ENCODE peak calls at places on chromosome 1, in four cellular contexts. J is colonic mucosa, A is fibroblast of mammary gland, U is AG04449. W is an unnamed sample.

GRCh38 chr1:36523230-36523495 is 40.5 kb upstream of the CSF3R start:
- DNase-seq in A (no peak), J (no peak), U (no peak), W (no peak)

GRCh38 chr1:178938281-178938958 is 67.5 kb upstream of the ANGPTL1 start:
- DNase-seq in J (no peak), A (no peak), U (no peak), W (no peak)

GRCh38 chr1:205440476-205441317 is 15.1 kb downstream of the BLACAT1 start:
- DNase-seq in U (no peak), J (peak), A (peak), W (no peak)

GRCh38 chr1:15876357-15876756 is 28.9 kb downstream of the SPEN start:
- DNase-seq in U (no peak), J (no peak), A (no peak), W (no peak)

GRCh38 chr1:7617826-7618225 is 153.3 kb upstream of the VAMP3 start:
- DNase-seq in A (no peak), U (no peak), J (no peak), W (no peak)

GRCh38 chr1:43836267-43836951 is 97.2 kb upstream of the ARTN start:
- DNase-seq in U (no peak), A (no peak), J (peak), W (no peak)

GRCh38 chr1:54610048-54610447 is 13.3 kb downstream of the FAM151A start:
- DNase-seq in J (no peak), U (no peak), A (no peak), W (no peak)

GRCh38 chr1:92482665-92483441 is 3.9 kb downstream of the GFI1 start:
- DNase-seq in J (peak), U (no peak), A (no peak), W (no peak)

GRCh38 chr1:62415687-62416086 is 21.2 kb upstream of the USP1 start:
- DNase-seq in J (no peak), A (no peak), U (no peak), W (no peak)

GRCh38 chr1:48617227-48617626 is 145.2 kb upstream of the SPATA6 start:
- DNase-seq in A (peak), U (no peak), J (no peak), W (peak)

GRCh38 chr1:153032677-153033308 is 1.8 kb downstream of the SPRR1B start:
- DNase-seq in A (peak), J (no peak), U (peak), W (peak)

GRCh38 chr1:15337656-15338402 is 71.9 kb upstream of the EFHD2 start:
- DNase-seq in J (peak), U (no peak), A (peak), W (peak)

GRCh38 chr1:91673603-91674002 is 173.0 kb downstream of the CDC7 start:
- DNase-seq in J (no peak), U (no peak), A (peak), W (no peak)

GRCh38 chr1:193736507-193736906 is 550.1 kb upstream of the B3GALT2 start:
- DNase-seq in U (no peak), J (no peak), A (no peak), W (no peak)

GRCh38 chr1:154193821-154194220 is 1.9 kb upstream of the TPM3 start:
- DNase-seq in U (no peak), A (peak), J (no peak), W (peak)

GRCh38 chr1:61183471-61184034 is 101.2 kb downstream of the NFIA start:
- DNase-seq in A (peak), J (peak), U (no peak), W (peak)

GRCh38 chr1:85847356-85847755 is 139.1 kb upstream of the ZNHIT6 start:
- DNase-seq in U (no peak), A (no peak), J (no peak), W (no peak)

GRCh38 chr1:35298464-35298863 is 30.0 kb downstream of the ZMYM4 start:
- DNase-seq in U (no peak), A (peak), J (peak), W (peak)

GRCh38 chr1:6911974-6912373 is 126.7 kb downstream of the CAMTA1 start:
- DNase-seq in J (no peak), A (peak), U (no peak), W (no peak)

GRCh38 chr1:13723810-13724209 is 23.8 kb downstream of the PRDM2 start:
- DNase-seq in U (no peak), J (no peak), A (peak), W (peak)

GRCh38 chr1:153572569-153573015 is 6.9 kb upstream of the S100A2 start:
- DNase-seq in U (no peak), A (peak), J (peak), W (peak)

GRCh38 chr1:24294228-24294672 is 24.9 kb upstream of the GRHL3 start:
- DNase-seq in A (peak), U (peak), J (no peak), W (peak)

GRCh38 chr1:32761253-32761877 is 55.8 kb downstream of the YARS1 start:
- DNase-seq in A (peak), J (peak), U (no peak), W (peak)

GRCh38 chr1:104991702-104992101 is 1242.0 kb downstream of the AMY1C start:
- DNase-seq in J (no peak), A (no peak), U (no peak), W (no peak)

GRCh38 chr1:22654692-22655091 is 1.7 kb downstream of the C1QB start:
- DNase-seq in U (no peak), J (no peak), A (no peak), W (no peak)

GRCh38 chr1:15575549-15576150 is 9.2 kb downstream of the AGMAT start:
- DNase-seq in A (no peak), J (no peak), U (no peak), W (no peak)

GRCh38 chr1:209727286-209727685 is 22.6 kb downstream of the HSD11B1 start:
- DNase-seq in U (no peak), A (no peak), J (no peak), W (no peak)

GRCh38 chr1:189939967-189940366 is 537.7 kb downstream of the BRINP3 start:
- DNase-seq in A (no peak), U (no peak), J (no peak), W (no peak)

GRCh38 chr1:231036416-231036815 is 3.6 kb downstream of the FAM89A start:
- DNase-seq in A (no peak), J (no peak), U (no peak), W (no peak)

GRCh38 chr1:247204177-247204647 is 32.4 kb upstream of the ZNF124 start:
- DNase-seq in U (no peak), J (no peak), A (no peak), W (no peak)

GRCh38 chr1:230073371-230074035 is 6.5 kb downstream of the GALNT2 start:
- DNase-seq in U (peak), J (no peak), A (peak), W (peak)

GRCh38 chr1:225813250-225813964 is 3.5 kb downstream of the EPHX1 start:
- DNase-seq in J (peak), U (no peak), A (peak), W (peak)

GRCh38 chr1:183995322-183996035 is 42.0 kb downstream of the COLGALT2 start:
- DNase-seq in A (no peak), J (no peak), U (no peak), W (no peak)

GRCh38 chr1:14945132-14946010 is 208.2 kb upstream of the TMEM51 start:
- DNase-seq in U (peak), J (peak), A (peak), W (peak)

GRCh38 chr1:80293818-80294217 is 1287.3 kb upstream of the ADGRL4 start:
- DNase-seq in A (peak), J (no peak), U (no peak), W (no peak)

DNA sequence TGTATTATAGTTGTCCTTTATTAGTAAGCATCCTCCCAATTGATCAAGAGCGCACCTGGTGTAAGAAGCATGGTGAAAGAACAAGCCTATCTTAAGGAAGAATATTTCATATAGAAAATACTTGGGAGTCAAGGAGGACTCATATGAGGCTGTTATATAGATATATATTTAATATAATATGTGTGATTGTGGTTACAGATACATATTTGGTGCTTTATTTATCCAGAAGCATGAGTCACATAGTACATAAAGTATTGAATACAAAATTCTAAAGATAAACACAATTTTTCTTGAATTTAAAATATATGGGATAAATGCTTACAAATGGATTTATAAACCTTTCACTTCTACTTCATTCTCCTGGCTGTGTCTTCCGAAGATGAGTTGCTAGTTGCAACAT is 60.6 kb downstream of the RGS5 start:
- DNase-seq in U (no peak), J (no peak), A (no peak), W (no peak)
- H3K4me3 ChIP-seq in U (no peak), J (no peak), A (no peak), W (no peak)

DNA sequence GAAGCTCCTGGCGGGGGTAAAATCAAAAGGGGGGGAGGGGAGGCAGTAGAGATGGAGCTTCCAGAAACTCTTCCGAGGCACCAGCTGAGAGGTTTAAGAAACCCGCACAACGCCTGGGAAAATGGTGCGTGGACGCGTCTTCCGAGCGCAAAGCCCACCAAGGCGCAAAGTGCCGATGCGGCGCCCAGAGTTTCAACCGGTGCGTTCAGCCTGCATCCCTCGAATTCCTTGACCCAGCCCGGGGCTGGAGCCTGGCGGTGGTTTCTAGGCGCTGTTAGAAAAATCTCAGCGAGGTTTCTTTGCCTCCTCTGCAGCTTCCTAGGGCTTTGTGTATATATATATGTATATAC is 456 bp upstream of the PLPPR5 start:
- DNase-seq in A (no peak), J (no peak), U (no peak), W (no peak)
- H3K4me3 ChIP-seq in A (peak), J (no peak), U (peak), W (peak)

DNA sequence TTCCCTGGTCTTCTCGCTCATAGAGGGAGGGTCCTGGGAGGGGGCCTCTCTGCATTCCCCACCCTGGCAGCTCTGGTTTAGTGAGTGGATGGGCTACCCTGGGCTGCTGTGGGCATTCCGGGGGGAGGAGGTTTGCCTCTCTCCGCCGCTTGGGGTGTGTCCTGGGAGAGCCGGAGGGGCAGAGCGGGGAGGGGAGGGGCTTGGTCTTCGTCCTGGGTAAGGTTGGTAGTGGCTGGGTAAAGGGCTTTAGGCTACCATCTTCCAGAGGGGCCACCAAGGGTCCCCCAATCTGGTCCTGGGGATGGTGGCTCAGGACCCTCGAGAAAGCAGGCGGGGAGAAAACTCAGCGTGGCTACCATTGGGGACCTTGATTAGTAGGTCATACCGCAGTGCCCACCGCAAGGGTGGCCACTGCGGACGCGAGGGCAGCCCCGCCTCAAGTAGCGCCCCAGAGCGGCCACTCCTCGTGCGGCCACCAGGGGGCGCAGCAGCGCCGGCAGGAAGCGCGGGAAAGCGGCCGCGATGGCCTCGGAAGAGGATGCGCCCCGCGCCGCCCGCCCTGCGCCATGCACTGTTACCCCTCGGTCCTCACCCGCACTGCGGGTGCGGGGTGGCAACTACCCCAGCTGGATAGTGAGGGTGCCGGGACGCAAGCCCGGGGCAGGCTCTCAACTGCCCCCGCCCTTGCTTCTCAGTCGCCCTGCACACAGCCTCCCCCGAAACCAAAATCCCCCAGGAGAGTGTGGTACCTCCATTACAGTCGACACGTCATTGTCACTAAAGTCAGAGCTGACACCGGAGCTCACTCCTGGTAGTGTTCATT is 44.1 kb upstream of the SLC25A33 start:
- DNase-seq in A (peak), J (peak), U (no peak), W (peak)
- H3K4me3 ChIP-seq in A (no peak), J (peak), U (peak), W (peak)

GRCh38 chr1:2148691-2149090 is 45.9 kb downstream of the FAAP20 start:
- DNase-seq in U (no peak), J (no peak), A (no peak), W (no peak)
- H3K4me3 ChIP-seq in U (no peak), J (no peak), A (no peak), W (no peak)

GRCh38 chr1:160394673-160395072 is 5.7 kb upstream of the VANGL2 start:
- DNase-seq in J (peak), A (no peak), U (no peak), W (no peak)

GRCh38 chr1:160399544-160400283 is 650 bp upstream of the VANGL2 start:
- DNase-seq in U (no peak), A (no peak), J (peak), W (no peak)

GRCh38 chr1:160398823-160399222 is 1.5 kb upstream of the VANGL2 start:
- DNase-seq in J (peak), U (no peak), A (no peak), W (no peak)

GRCh38 chr1:160400284-160400645 is at the start of gene VANGL2:
- DNase-seq in J (peak), U (no peak), A (peak), W (no peak)

GRCh38 chr1:160397651-160398050 is 2.7 kb upstream of the VANGL2 start:
- DNase-seq in U (no peak), A (no peak), J (peak), W (no peak)
- H3K4me3 ChIP-seq in U (no peak), A (no peak), J (no peak), W (no peak)